ENCODE peak calls at places on chromosomes 4 and X, in six cellular contexts. H is neural progenitor cell, E is A673, Y is cardiac fibroblast, V is right lobe of liver, A is AG04449. L is an unnamed sample.

GRCh38 chr4:140595065-140595464 is 26.3 kb upstream of the UCP1 start:
- DNase-seq in H (peak), A (no peak), V (no peak), Y (peak), E (no peak), L (no peak)

GRCh38 chr4:153676984-153677383 is 7.1 kb upstream of the TLR2 start:
- DNase-seq in A (peak), Y (peak), H (no peak), E (no peak), V (no peak), L (no peak)

GRCh38 chrX:69759921-69760625 is 144.2 kb downstream of the EDA start:
- DNase-seq in H (no peak), E (no peak), Y (no peak), A (no peak), V (no peak), L (no peak)

GRCh38 chr4:126627255-126627654 is 1005.5 kb upstream of the INTU start:
- DNase-seq in H (peak), E (peak), V (no peak), A (no peak), Y (peak), L (no peak)

GRCh38 chr4:175999944-176000343 is 65.7 kb upstream of the WDR17 start:
- DNase-seq in Y (no peak), E (no peak), A (no peak), V (no peak), H (no peak), L (no peak)

GRCh38 chrX:16240231-16240905 is 73.1 kb downstream of the MAGEB17 start:
- DNase-seq in E (no peak), V (no peak), H (no peak), A (no peak), Y (no peak), L (no peak)

GRCh38 chr4:36011381-36011780 is 232.9 kb downstream of the ARAP2 start:
- DNase-seq in E (no peak), Y (no peak), V (no peak), H (no peak), A (no peak), L (no peak)

GRCh38 chrX:103183912-103184311 is 31.0 kb upstream of the BEX4 start:
- DNase-seq in V (no peak), E (no peak), Y (no peak), H (no peak), A (no peak), L (no peak)

GRCh38 chr4:151935411-151935810 is 174.6 kb upstream of the GATB start:
- DNase-seq in H (no peak), E (no peak), A (no peak), V (no peak), Y (no peak), L (no peak)

GRCh38 chrX:29858714-29859113 is 356.6 kb upstream of the MAGEB2 start:
- DNase-seq in Y (peak), A (no peak), E (no peak), H (no peak), V (no peak), L (no peak)

GRCh38 chr4:111046811-111047210 is 423.9 kb upstream of the PITX2 start:
- DNase-seq in E (no peak), A (no peak), V (no peak), Y (no peak), H (no peak), L (no peak)

GRCh38 chr4:76943790-76944189 is 5.8 kb upstream of the SEPTIN11 start:
- DNase-seq in H (no peak), V (no peak), A (no peak), Y (peak), E (no peak), L (no peak)

GRCh38 chr4:168917150-168917779 is 92.8 kb downstream of the CBR4 start:
- DNase-seq in H (peak), E (peak), A (no peak), Y (peak), V (no peak), L (no peak)

GRCh38 chr4:188432328-188432727 is 293.1 kb downstream of the TRIML1 start:
- DNase-seq in V (no peak), E (peak), H (no peak), A (no peak), Y (no peak), L (no peak)

GRCh38 chr4:13524504-13525243 is 19.6 kb downstream of the NKX3-2 start:
- DNase-seq in E (no peak), Y (peak), H (no peak), A (no peak), V (no peak), L (no peak)

GRCh38 chr4:86720508-86721068 is 126.5 kb downstream of the PTPN13 start:
- DNase-seq in Y (peak), E (peak), V (no peak), A (no peak), H (no peak), L (no peak)

GRCh38 chrX:130826249-130826648 is 76.8 kb downstream of the ENOX2 start:
- DNase-seq in E (no peak), Y (no peak), H (no peak), A (no peak), V (no peak), L (no peak)

GRCh38 chr4:38968668-38969067 is 63.5 kb downstream of the TMEM156 start:
- DNase-seq in V (no peak), A (no peak), H (no peak), Y (no peak), E (no peak), L (no peak)

GRCh38 chr4:8303485-8304281 is 34.1 kb downstream of the HTRA3 start:
- DNase-seq in A (peak), H (peak), V (peak), E (peak), Y (peak), L (no peak)

GRCh38 chr4:139849219-139849618 is 183.6 kb downstream of the MGST2 start:
- DNase-seq in E (peak), V (no peak), A (no peak), H (no peak), Y (no peak), L (no peak)

GRCh38 chrX:64191281-64192010 is 14.1 kb downstream of the AMER1 start:
- DNase-seq in Y (no peak), A (no peak), H (no peak), E (no peak), V (no peak), L (no peak)

GRCh38 chr4:54225671-54226398 is 3.3 kb upstream of the PDGFRA start:
- DNase-seq in A (no peak), Y (peak), E (no peak), H (peak), V (no peak), L (no peak)

GRCh38 chr4:2796261-2797187 is 3.6 kb downstream of the SH3BP2 start:
- DNase-seq in Y (peak), H (peak), E (no peak), V (peak), A (no peak), L (no peak)

GRCh38 chr4:74197123-74197522 is 39.2 kb downstream of the MTHFD2L start:
- DNase-seq in Y (no peak), A (no peak), H (no peak), E (peak), V (no peak), L (no peak)

GRCh38 chr4:24642941-24643628 is 58.7 kb upstream of the DHX15 start:
- DNase-seq in Y (peak), E (peak), A (no peak), V (no peak), H (no peak), L (no peak)

GRCh38 chr4:154082760-154083530 is 294.1 kb upstream of the SFRP2 start:
- DNase-seq in Y (peak), A (no peak), H (peak), V (no peak), E (peak), L (no peak)

DNA sequence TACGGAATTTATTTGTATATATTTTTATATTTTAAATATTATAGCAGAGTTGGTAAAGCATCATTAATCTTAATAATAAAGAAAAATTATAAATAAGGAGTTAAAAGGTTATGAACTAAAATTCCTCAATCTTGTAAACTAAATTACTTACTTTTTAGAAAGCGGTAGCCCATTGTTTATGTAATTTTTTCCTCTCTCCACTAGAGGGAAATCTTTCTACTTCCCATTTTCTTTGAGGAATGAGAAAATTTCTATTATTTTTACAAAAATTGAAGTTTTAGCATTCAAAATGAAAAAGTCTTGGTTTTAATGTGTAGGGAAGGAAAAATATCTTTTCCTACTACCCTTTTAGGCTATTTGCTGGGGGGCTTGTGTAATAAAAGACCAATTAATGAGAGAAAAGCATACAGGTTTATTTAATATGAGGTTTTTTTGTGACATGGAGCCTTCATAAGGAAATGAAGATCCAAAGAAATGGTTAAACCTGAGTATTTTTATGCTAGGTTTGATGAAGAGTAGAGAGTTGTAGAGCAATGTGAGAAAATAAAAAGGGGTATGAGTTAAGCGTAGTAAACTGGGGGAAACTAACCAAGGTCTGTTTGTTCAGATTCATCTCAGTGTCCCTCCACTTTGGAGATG is 68.7 kb upstream of the ADAD1 start:
- DNase-seq in H (no peak), E (peak), A (no peak), Y (peak), V (no peak), L (no peak)
- TF ChIP-seq CTCF in H (peak), E (peak), A (peak), Y (peak), V (peak), L (peak)

GRCh38 chr4:123662827-123663226 is 266.2 kb downstream of the SPRY1 start:
- DNase-seq in A (no peak), Y (no peak), H (no peak), E (no peak), V (no peak), L (no peak)

GRCh38 chr4:123661080-123661737 is 264.6 kb downstream of the SPRY1 start:
- DNase-seq in E (peak), H (no peak), A (no peak), V (no peak), Y (peak), L (no peak)

GRCh38 chr4:123659262-123659661 is 262.7 kb downstream of the SPRY1 start:
- DNase-seq in A (no peak), E (no peak), V (no peak), Y (no peak), H (no peak), L (no peak)

DNA sequence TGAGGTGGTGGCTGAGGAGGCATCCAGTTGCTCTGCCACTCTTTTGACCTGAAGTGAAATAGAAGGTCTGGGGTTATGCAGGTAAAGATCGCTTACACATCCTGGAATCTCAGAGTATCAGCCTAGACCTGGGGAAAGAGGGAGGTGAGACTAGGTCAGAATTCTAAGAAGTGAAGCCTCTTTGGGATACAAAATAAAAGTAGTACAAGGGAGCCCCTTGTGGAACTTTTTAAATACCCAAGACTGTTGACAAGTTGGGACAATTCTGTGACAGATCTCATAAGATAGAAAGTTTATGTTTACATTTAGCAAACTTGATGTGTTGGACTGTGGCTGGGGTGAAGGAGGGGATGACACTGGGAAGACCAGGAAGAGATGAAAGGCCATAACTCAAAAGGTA is 263.2 kb downstream of the SPRY1 start:
- DNase-seq in V (no peak), E (peak), Y (peak), A (no peak), H (no peak), L (no peak)
- TF ChIP-seq CTCF in V (peak), E (peak), Y (peak), A (no peak), H (peak), L (peak)

GRCh38 chrX:11562570-11562969 is 103.2 kb downstream of the ARHGAP6 start:
- DNase-seq in E (no peak), Y (no peak), H (no peak), A (no peak), V (no peak), L (no peak)
- TF ChIP-seq CTCF in E (no peak), Y (no peak), H (no peak), A (no peak), V (no peak), L (no peak)

DNA sequence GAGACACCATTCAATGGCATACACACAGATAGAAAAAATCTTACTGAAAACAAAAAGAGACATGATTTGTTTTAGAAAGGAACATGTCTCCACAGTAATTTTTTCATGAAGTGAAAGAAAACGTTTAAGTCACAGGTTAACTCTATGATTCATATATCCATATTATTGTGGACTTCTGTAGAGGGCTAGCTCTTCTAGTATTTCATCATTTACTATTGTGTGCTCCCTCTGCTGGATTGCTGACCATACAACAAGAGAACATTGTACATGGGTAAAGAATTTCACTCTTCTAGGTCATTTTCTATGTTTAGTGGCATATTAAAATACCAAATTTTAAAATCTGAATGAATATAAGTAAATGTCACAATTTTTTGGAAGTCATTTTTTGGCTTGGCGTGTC is 91.8 kb upstream of the POU3F4 start:
- DNase-seq in V (no peak), E (peak), Y (no peak), H (peak), A (no peak), L (no peak)
- TF ChIP-seq CTCF in V (peak), E (peak), Y (no peak), H (peak), A (no peak), L (peak)

DNA sequence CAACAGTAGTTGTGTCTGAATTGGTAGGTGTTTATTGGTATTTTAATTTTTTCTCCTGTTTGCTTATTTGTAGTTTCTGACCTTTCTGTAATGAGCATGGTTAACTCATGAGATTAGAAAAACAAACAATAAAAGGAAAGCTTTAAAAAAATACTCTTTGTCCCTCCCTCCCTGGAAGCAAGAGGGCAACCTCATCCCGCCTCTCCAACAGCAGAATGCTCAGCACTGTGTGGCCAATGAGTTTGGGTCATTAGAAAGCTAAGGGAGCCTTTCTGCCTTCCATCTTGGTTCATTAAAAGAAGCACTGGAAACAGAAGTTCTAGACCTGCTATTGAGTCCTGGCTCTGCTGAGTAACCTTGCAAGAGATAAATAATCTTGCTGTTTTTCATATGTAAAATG is 33.9 kb downstream of the TRPC5 start:
- DNase-seq in A (no peak), Y (no peak), H (peak), E (no peak), V (no peak), L (no peak)
- TF ChIP-seq CTCF in A (no peak), Y (no peak), H (peak), E (no peak), V (peak), L (no peak)

DNA sequence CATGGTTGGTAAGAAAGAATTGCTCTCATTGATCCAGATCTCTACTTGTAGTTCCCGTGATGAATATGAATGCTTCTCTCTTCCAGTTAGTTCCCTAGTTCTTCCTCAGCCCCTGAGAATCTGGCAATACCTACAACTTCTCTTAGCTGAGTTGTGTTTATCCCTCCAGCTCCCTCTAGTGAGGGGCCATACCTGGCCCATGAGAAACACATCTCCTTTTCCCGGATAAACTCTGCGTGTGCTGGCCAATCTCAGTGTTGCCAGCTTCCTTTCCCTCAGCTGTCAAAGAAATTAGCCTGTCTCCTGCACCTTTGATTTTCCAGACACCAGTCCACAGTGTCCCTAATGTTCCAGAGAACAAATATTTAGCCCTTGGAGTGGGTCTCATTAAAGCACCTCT is 5.7 kb downstream of the CBLL2 start:
- DNase-seq in A (no peak), V (no peak), Y (peak), H (no peak), E (no peak), L (no peak)
- TF ChIP-seq CTCF in A (no peak), V (no peak), Y (no peak), H (no peak), E (peak), L (peak)

DNA sequence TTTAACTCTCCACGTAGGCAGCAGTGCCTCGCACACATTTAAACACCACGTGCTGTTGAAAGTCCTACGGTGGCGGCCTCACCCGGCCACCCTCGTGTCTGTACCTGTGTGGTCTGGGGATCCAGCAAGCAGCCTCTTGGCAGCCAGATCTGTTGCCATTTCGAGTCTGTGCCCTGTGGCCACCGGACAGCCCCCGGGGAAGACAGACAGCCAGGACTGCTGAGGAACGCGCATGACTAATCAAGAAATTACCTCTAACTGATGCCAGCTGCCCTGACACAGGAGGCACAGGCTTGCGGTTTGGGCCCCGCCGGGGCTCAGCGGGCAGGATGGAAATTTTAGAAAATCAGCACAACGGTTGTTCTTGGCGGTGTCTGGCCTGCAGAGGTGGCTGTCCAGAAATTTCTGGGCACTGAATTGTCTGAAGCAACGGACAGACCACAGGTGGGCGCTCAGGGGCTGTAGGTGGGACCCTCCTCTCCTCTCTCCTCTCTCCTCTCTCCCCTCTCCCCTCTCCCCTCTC is 15.6 kb upstream of the ASMTL start:
- DNase-seq in E (peak), H (no peak), A (no peak), Y (peak), V (no peak), L (peak)
- TF ChIP-seq CTCF in E (no peak), H (no peak), A (no peak), Y (no peak), V (no peak), L (no peak)